ENCODE peak calls at places on chromosomes 11 and 22, in nine cellular contexts. I, D, Z, N, X, O, M, A and Y are unnamed samples.

GRCh38 chr11:73139476-73140198 is 2.5 kb downstream of the FCHSD2 start:
- DNase-seq in X (peak), A (no peak), D (no peak), I (no peak), M (no peak), N (no peak), O (peak), Z (no peak), Y (no peak)

GRCh38 chr11:33634291-33634834 is 66.3 kb downstream of the C11orf91 start:
- DNase-seq in A (peak), D (no peak), O (peak), N (no peak), I (no peak), Z (no peak), M (no peak), X (no peak), Y (no peak)

GRCh38 chr22:17411213-17411612 is 42.0 kb downstream of the CECR2 start:
- DNase-seq in I (no peak), Z (no peak), D (no peak), M (no peak), X (peak), N (no peak), A (no peak), O (no peak), Y (no peak)

GRCh38 chr11:27293500-27294417 is 69.3 kb downstream of the CCDC34 start:
- DNase-seq in I (no peak), M (no peak), Z (no peak), A (no peak), N (no peak), D (no peak), O (peak), X (no peak), Y (no peak)

GRCh38 chr11:72260574-72260973 is 16.6 kb upstream of the PHOX2A start:
- DNase-seq in X (no peak), I (no peak), A (no peak), D (no peak), N (no peak), M (no peak), O (no peak), Z (no peak), Y (no peak)

GRCh38 chr11:63813563-63814382 is 517 bp downstream of the SPINDOC start:
- DNase-seq in M (peak), X (peak), I (peak), A (peak), N (peak), D (peak), Z (peak), O (no peak), Y (no peak)

GRCh38 chr11:36053314-36053713 is 109.5 kb downstream of the LDLRAD3 start:
- DNase-seq in N (no peak), D (no peak), O (no peak), Z (no peak), A (no peak), M (no peak), I (no peak), X (no peak), Y (no peak)

GRCh38 chr11:88122956-88123355 is 52.3 kb downstream of the RAB38 start:
- DNase-seq in A (no peak), O (no peak), X (no peak), Z (no peak), M (no peak), D (no peak), I (no peak), N (no peak), Y (no peak)

GRCh38 chr22:27105142-27106025 is 448.0 kb downstream of the MIAT start:
- DNase-seq in O (peak), N (peak), D (peak), I (no peak), X (peak), Z (no peak), A (no peak), M (peak), Y (peak)

GRCh38 chr11:95284057-95285052 is 53.4 kb upstream of the SESN3 start:
- DNase-seq in O (no peak), N (no peak), Z (no peak), M (no peak), X (no peak), D (no peak), I (no peak), A (no peak), Y (no peak)

GRCh38 chr11:126926376-126926791 is 74.2 kb downstream of the KIRREL3 start:
- DNase-seq in D (no peak), A (no peak), I (no peak), X (peak), M (no peak), Z (no peak), N (no peak), O (no peak), Y (peak)

GRCh38 chr11:2824851-2825250 is 60.7 kb downstream of the CDKN1C start:
- DNase-seq in D (no peak), X (no peak), M (no peak), O (no peak), Z (no peak), N (peak), A (no peak), I (no peak), Y (no peak)

GRCh38 chr11:93123351-93123898 is 74.4 kb downstream of the SLC36A4 start:
- DNase-seq in N (peak), X (peak), A (no peak), D (peak), M (peak), O (no peak), I (no peak), Z (no peak), Y (no peak)

GRCh38 chr11:84720706-84721402 is 906.3 kb downstream of the DLG2 start:
- DNase-seq in N (peak), I (no peak), D (peak), X (peak), O (no peak), Z (no peak), M (peak), A (no peak), Y (no peak)

GRCh38 chr11:15493921-15494630 is 379.4 kb downstream of the INSC start:
- DNase-seq in X (peak), A (no peak), O (no peak), I (no peak), D (no peak), N (no peak), M (no peak), Z (no peak), Y (no peak)

GRCh38 chr22:41285820-41286638 is at the start of gene RANGAP1:
- DNase-seq in I (peak), M (peak), X (peak), N (peak), A (peak), O (peak), D (peak), Z (peak), Y (peak)
- TF ChIP-seq CTCF in I (no peak), M (no peak), X (peak), N (peak), A (peak), O (peak), D (no peak), Z (peak), Y (no peak)

GRCh38 chr11:75402002-75402773 is 2.9 kb downstream of the RPS3 start:
- DNase-seq in I (no peak), M (no peak), X (no peak), O (no peak), D (no peak), Z (no peak), N (no peak), A (no peak), Y (no peak)
- TF ChIP-seq CTCF in I (no peak), M (no peak), X (no peak), O (no peak), D (no peak), Z (no peak), N (no peak), A (no peak), Y (no peak)

GRCh38 chr11:62267050-62267449 is 2.9 kb upstream of the SCGB2A2 start:
- DNase-seq in A (no peak), Z (no peak), N (no peak), M (no peak), D (no peak), I (no peak), X (no peak), O (no peak), Y (no peak)
- TF ChIP-seq CTCF in A (no peak), Z (no peak), N (no peak), M (no peak), D (no peak), I (no peak), X (no peak), O (no peak), Y (no peak)

GRCh38 chr11:57323503-57324153 is 1.1 kb downstream of the TNKS1BP1 start:
- DNase-seq in I (no peak), N (no peak), A (no peak), D (peak), M (no peak), Z (no peak), O (peak), X (peak), Y (no peak)

GRCh38 chr11:57324154-57324885 is 432 bp downstream of the TNKS1BP1 start:
- DNase-seq in X (peak), O (no peak), D (peak), M (peak), I (peak), Z (peak), N (peak), A (peak), Y (no peak)

GRCh38 chr11:57321996-57322880 is 2.5 kb downstream of the TNKS1BP1 start:
- DNase-seq in O (peak), Z (no peak), X (peak), I (no peak), N (peak), D (peak), M (peak), A (no peak), Y (peak)

GRCh38 chr11:57321388-57321995 is 3.3 kb downstream of the TNKS1BP1 start:
- DNase-seq in O (no peak), I (no peak), A (no peak), N (no peak), M (no peak), Z (no peak), X (no peak), D (no peak), Y (no peak)

GRCh38 chr11:57322881-57323467 is 1.8 kb downstream of the TNKS1BP1 start:
- DNase-seq in N (no peak), M (no peak), O (no peak), Z (no peak), A (no peak), X (no peak), I (no peak), D (no peak), Y (no peak)
- TF ChIP-seq CTCF in N (no peak), M (no peak), O (no peak), Z (no peak), A (no peak), X (no peak), I (no peak), D (no peak), Y (no peak)

GRCh38 chr22:23772315-23773246 is at the start of gene MMP11:
- DNase-seq in X (no peak), D (peak), M (peak), N (peak), O (no peak), A (peak), Z (peak), I (peak), Y (no peak)
- TF ChIP-seq CTCF in X (no peak), D (no peak), M (no peak), N (peak), O (peak), A (no peak), Z (peak), I (peak), Y (no peak)

GRCh38 chr22:25764270-25765015 is 22.5 kb downstream of the MYO18B start:
- DNase-seq in I (no peak), A (no peak), X (no peak), M (no peak), O (no peak), Z (no peak), D (no peak), N (no peak), Y (no peak)
- TF ChIP-seq CTCF in I (no peak), A (no peak), X (no peak), M (no peak), O (peak), Z (no peak), D (no peak), N (no peak), Y (no peak)

GRCh38 chr11:111986589-111986988 is 38.6 kb upstream of the DLAT start:
- DNase-seq in M (no peak), I (no peak), A (no peak), D (no peak), X (no peak), O (no peak), N (no peak), Z (no peak), Y (no peak)

GRCh38 chr11:111982532-111983186 is 42.5 kb upstream of the DLAT start:
- DNase-seq in X (no peak), A (no peak), Z (no peak), D (no peak), M (no peak), O (no peak), N (no peak), I (no peak), Y (no peak)

GRCh38 chr11:111981270-111981669 is 43.9 kb upstream of the DLAT start:
- DNase-seq in A (no peak), M (no peak), D (no peak), Z (no peak), N (no peak), X (no peak), O (no peak), I (no peak), Y (no peak)

GRCh38 chr11:111982019-111982464 is 43.2 kb upstream of the DLAT start:
- DNase-seq in A (peak), I (peak), D (peak), O (peak), N (no peak), Z (peak), X (peak), M (peak), Y (no peak)

DNA sequence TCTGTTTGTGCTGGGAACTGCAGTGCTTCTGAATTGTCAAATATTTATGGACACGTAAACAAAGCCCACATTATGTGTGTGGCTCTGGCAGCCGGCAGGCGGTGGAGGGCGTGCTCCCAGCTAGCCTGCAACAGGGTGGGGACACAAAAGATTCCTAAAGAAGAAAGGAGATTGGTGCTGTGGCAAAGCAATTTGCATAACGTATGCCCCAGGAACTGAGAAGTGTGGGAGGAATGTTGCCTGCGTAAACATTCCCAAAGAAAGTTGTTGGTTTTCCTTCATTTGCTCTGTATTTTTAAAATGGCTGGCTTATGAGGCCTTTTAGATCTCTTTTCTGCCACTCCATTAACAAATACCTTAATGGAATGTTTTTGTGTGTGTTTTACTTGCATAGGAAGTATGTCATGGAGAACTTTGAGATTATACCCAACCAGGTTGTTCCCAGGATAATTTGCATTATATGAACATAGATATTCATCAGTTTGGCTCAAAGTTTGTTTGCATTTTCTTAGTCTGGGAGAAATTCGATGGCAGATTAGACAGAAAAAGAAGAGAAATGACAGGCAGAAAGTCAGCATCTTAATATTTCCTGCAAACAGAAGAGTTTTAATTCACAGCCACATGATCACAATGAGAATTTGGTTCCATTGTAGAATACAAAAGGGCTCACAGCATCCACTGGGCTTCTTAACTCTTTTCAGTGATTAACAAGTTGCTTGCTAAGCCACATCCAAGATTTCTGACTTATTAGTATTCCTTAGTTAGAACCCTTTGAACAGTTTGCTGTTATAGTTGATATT is 41.8 kb upstream of the DLAT start:
- DNase-seq in I (no peak), M (peak), O (no peak), D (no peak), N (no peak), Z (peak), A (no peak), X (peak), Y (no peak)
- TF ChIP-seq CTCF in I (no peak), M (peak), O (no peak), D (no peak), N (no peak), Z (peak), A (no peak), X (no peak), Y (no peak)

DNA sequence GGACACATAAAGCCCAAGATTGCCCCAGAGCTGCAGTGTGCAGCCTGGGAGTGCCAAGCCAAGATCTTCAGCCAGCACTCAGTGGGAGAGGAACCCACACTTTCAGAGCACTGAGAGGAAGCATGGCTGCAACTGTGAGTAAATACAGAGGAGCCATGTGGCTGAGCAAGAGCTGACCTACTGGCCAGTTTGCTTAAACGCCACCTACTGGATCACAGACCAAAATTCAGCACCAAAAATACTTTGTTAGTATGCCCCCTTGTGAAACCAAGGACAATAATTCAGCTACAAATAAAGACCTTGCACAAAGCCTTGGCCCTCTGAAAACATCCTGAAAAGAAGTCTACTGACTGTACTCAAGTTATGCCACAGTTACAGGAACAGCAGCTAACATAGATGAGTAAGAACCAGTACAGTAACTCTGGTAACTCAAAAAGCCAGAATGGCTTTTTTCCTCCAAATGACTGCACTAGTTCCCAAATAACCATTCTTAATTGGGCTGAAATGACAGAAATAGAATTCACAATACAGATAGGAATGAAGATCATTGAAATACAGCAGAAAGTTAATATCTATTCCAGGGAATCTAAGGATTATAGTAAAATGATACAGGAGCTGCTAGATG is 10.1 kb upstream of the OR4A15 start:
- DNase-seq in I (no peak), N (no peak), X (no peak), A (no peak), M (no peak), D (no peak), Z (no peak), O (no peak), Y (no peak)
- TF ChIP-seq CTCF in I (no peak), N (no peak), X (no peak), A (no peak), M (no peak), D (no peak), Z (no peak), O (peak), Y (no peak)

GRCh38 chr22:29315286-29316195 is at the start of gene RASL10A:
- DNase-seq in O (no peak), A (no peak), Z (no peak), I (no peak), X (no peak), N (no peak), D (no peak), M (no peak), Y (no peak)

GRCh38 chr22:29325356-29325755 is 9.9 kb upstream of the RASL10A start:
- DNase-seq in I (no peak), D (no peak), M (no peak), X (no peak), Z (no peak), A (no peak), N (no peak), O (no peak), Y (no peak)

GRCh38 chr22:29316429-29316828 is 932 bp upstream of the RASL10A start:
- DNase-seq in N (no peak), I (no peak), X (no peak), Z (no peak), M (no peak), A (no peak), O (no peak), D (no peak), Y (no peak)

GRCh38 chr22:29319072-29319471 is 3.6 kb upstream of the RASL10A start:
- DNase-seq in M (no peak), O (no peak), A (no peak), N (no peak), D (no peak), X (no peak), I (no peak), Z (no peak), Y (no peak)

GRCh38 chr22:29320546-29320945 is 5.0 kb upstream of the RASL10A start:
- DNase-seq in X (no peak), I (no peak), O (no peak), M (no peak), D (no peak), Z (no peak), N (no peak), A (no peak), Y (no peak)
- TF ChIP-seq CTCF in X (peak), I (no peak), O (peak), M (no peak), D (no peak), Z (peak), N (peak), A (no peak), Y (no peak)